ENCODE peak calls at places on chromosomes 1 and 21, in six cellular contexts. One of them, this sample, is unnamed.
A peak's percentile ranks its signal among the peaks of the same experiment; 100 is the strongest.

GRCh38 chr1:61403863-61404615 is 320.9 kb downstream of the TM2D1 start:
- DNase-seq in GM12865: no peak
- DNase-seq in kidney epithelial cell: no peak
- DNase-seq in foreskin fibroblast: no peak
- DNase-seq in pancreas: no peak
- DNase-seq in fibroblast of mammary gland: peak; percentile 22
- DNase-seq in this sample: no peak

GRCh38 chr21:44434568-44434925 is 20.8 kb upstream of the LRRC3 start:
- DNase-seq in pancreas: peak; percentile 0
- DNase-seq in GM12865: no peak
- DNase-seq in foreskin fibroblast: no peak
- DNase-seq in kidney epithelial cell: no peak
- DNase-seq in fibroblast of mammary gland: no peak
- DNase-seq in this sample: no peak

GRCh38 chr1:231702804-231703203 is 76.2 kb downstream of the DISC1 start:
- DNase-seq in pancreas: no peak
- DNase-seq in foreskin fibroblast: peak; percentile 34
- DNase-seq in GM12865: no peak
- DNase-seq in kidney epithelial cell: peak; percentile 38
- DNase-seq in fibroblast of mammary gland: no peak
- DNase-seq in this sample: no peak

GRCh38 chr1:183548136-183548535 is 42.1 kb downstream of the NCF2 start:
- DNase-seq in fibroblast of mammary gland: no peak
- DNase-seq in kidney epithelial cell: peak; percentile 19
- DNase-seq in foreskin fibroblast: no peak
- DNase-seq in pancreas: no peak
- DNase-seq in GM12865: no peak
- DNase-seq in this sample: no peak

GRCh38 chr1:19648689-19649088 is 4.6 kb downstream of the NBL1 start:
- DNase-seq in foreskin fibroblast: no peak
- DNase-seq in kidney epithelial cell: no peak
- DNase-seq in GM12865: no peak
- DNase-seq in pancreas: no peak
- DNase-seq in fibroblast of mammary gland: peak; percentile 52
- DNase-seq in this sample: no peak

GRCh38 chr1:52140633-52141512 is 1.0 kb upstream of the ZFYVE9 start:
- DNase-seq in kidney epithelial cell: no peak
- DNase-seq in GM12865: no peak
- DNase-seq in pancreas: no peak
- DNase-seq in foreskin fibroblast: no peak
- DNase-seq in fibroblast of mammary gland: no peak
- DNase-seq in this sample: no peak

GRCh38 chr21:39637971-39638628 is 25.4 kb downstream of the B3GALT5 start:
- DNase-seq in GM12865: no peak
- DNase-seq in pancreas: no peak
- DNase-seq in foreskin fibroblast: no peak
- DNase-seq in kidney epithelial cell: no peak
- DNase-seq in fibroblast of mammary gland: no peak
- DNase-seq in this sample: no peak

GRCh38 chr1:7893529-7894180 is 40.8 kb upstream of the UTS2 start:
- DNase-seq in GM12865: no peak
- DNase-seq in fibroblast of mammary gland: peak; percentile 84
- DNase-seq in kidney epithelial cell: no peak
- DNase-seq in foreskin fibroblast: peak; percentile 61
- DNase-seq in pancreas: no peak
- DNase-seq in this sample: no peak

GRCh38 chr21:14215971-14216621 is at the start of gene RBM11:
- DNase-seq in fibroblast of mammary gland: peak; percentile 32
- DNase-seq in kidney epithelial cell: peak; percentile 19
- DNase-seq in pancreas: peak; percentile 65
- DNase-seq in GM12865: peak; percentile 67
- DNase-seq in foreskin fibroblast: no peak
- DNase-seq in this sample: no peak

GRCh38 chr21:32795802-32796489 is 24.4 kb upstream of the PAXBP1 start:
- DNase-seq in kidney epithelial cell: no peak
- DNase-seq in GM12865: no peak
- DNase-seq in fibroblast of mammary gland: no peak
- DNase-seq in foreskin fibroblast: no peak
- DNase-seq in pancreas: no peak
- DNase-seq in this sample: no peak

GRCh38 chr21:32790626-32791025 is 19.1 kb upstream of the PAXBP1 start:
- DNase-seq in kidney epithelial cell: no peak
- DNase-seq in GM12865: no peak
- DNase-seq in foreskin fibroblast: no peak
- DNase-seq in fibroblast of mammary gland: no peak
- DNase-seq in pancreas: no peak
- DNase-seq in this sample: no peak

GRCh38 chr21:32795376-32795775 is 23.8 kb upstream of the PAXBP1 start:
- DNase-seq in foreskin fibroblast: no peak
- DNase-seq in kidney epithelial cell: no peak
- DNase-seq in GM12865: no peak
- DNase-seq in pancreas: no peak
- DNase-seq in fibroblast of mammary gland: no peak
- DNase-seq in this sample: no peak

GRCh38 chr21:32797679-32798078 is 26.1 kb upstream of the PAXBP1 start:
- DNase-seq in kidney epithelial cell: no peak
- DNase-seq in GM12865: no peak
- DNase-seq in fibroblast of mammary gland: no peak
- DNase-seq in pancreas: no peak
- DNase-seq in foreskin fibroblast: no peak
- DNase-seq in this sample: no peak

GRCh38 chr21:32794643-32795042 is 23.1 kb upstream of the PAXBP1 start:
- DNase-seq in pancreas: no peak
- DNase-seq in foreskin fibroblast: no peak
- DNase-seq in fibroblast of mammary gland: no peak
- DNase-seq in GM12865: no peak
- DNase-seq in kidney epithelial cell: no peak
- DNase-seq in this sample: no peak
- TF ChIP-seq CTCF in pancreas: no peak
- TF ChIP-seq CTCF in foreskin fibroblast: no peak
- TF ChIP-seq CTCF in fibroblast of mammary gland: no peak
- TF ChIP-seq CTCF in GM12865: no peak
- TF ChIP-seq CTCF in kidney epithelial cell: no peak
- TF ChIP-seq CTCF in this sample: no peak

GRCh38 chr1:29849038-29849750 is 612.9 kb downstream of the PTPRU start:
- DNase-seq in kidney epithelial cell: no peak
- DNase-seq in pancreas: no peak
- DNase-seq in fibroblast of mammary gland: peak; percentile 23
- DNase-seq in GM12865: peak; percentile 64
- DNase-seq in foreskin fibroblast: peak; percentile 4
- DNase-seq in this sample: peak; percentile 7
- TF ChIP-seq CTCF in kidney epithelial cell: peak; percentile 48
- TF ChIP-seq CTCF in pancreas: no peak
- TF ChIP-seq CTCF in fibroblast of mammary gland: peak; percentile 43
- TF ChIP-seq CTCF in GM12865: peak; percentile 48
- TF ChIP-seq CTCF in foreskin fibroblast: peak; percentile 54
- TF ChIP-seq CTCF in this sample: peak; percentile 52

DNA sequence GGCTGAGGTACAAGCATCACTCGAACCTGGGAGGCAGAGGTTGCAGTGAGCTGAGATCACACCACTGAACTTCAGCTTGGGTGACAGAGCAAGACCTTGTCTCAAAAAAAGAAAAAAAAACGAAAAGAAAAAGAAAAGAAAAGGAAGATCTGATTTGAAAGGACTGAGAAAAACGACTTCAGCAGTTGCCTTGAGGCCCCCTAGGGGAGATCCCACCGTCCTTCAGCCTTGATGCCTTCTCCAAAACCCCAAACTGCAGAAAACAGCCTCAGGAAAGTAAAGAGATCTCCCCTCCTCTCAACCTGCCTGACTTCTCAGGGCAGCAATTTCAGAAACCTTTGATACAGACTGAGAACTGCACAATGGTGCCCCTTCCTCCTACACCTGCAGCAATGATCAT is 50.9 kb upstream of the BCAR3 start:
- DNase-seq in foreskin fibroblast: no peak
- DNase-seq in kidney epithelial cell: no peak
- DNase-seq in GM12865: no peak
- DNase-seq in pancreas: no peak
- DNase-seq in fibroblast of mammary gland: no peak
- DNase-seq in this sample: no peak
- TF ChIP-seq CTCF in foreskin fibroblast: peak; percentile 18
- TF ChIP-seq CTCF in kidney epithelial cell: no peak
- TF ChIP-seq CTCF in GM12865: peak; percentile 30
- TF ChIP-seq CTCF in pancreas: no peak
- TF ChIP-seq CTCF in fibroblast of mammary gland: peak; percentile 28
- TF ChIP-seq CTCF in this sample: peak; percentile 68

DNA sequence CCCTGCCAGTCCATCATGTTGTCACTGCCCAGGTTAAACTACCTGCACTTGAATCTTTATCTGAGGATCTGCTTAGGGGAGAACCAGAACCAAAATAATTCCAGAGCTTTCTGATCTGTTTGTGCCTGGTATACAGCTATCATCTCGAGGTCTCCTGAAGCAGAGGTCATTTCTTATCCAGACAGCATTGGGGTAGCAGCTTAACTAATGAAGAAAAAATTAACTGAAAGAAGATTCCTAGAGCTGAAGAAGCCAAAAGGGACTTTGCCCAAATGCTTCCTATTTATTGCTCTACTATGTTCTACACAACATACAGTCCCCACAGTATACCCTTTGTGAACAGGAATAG is 2.7 kb downstream of the NTPCR start:
- DNase-seq in kidney epithelial cell: no peak
- DNase-seq in pancreas: no peak
- DNase-seq in fibroblast of mammary gland: no peak
- DNase-seq in foreskin fibroblast: no peak
- DNase-seq in GM12865: no peak
- DNase-seq in this sample: no peak
- TF ChIP-seq CTCF in kidney epithelial cell: no peak
- TF ChIP-seq CTCF in pancreas: no peak
- TF ChIP-seq CTCF in fibroblast of mammary gland: no peak
- TF ChIP-seq CTCF in foreskin fibroblast: no peak
- TF ChIP-seq CTCF in GM12865: no peak
- TF ChIP-seq CTCF in this sample: no peak

GRCh38 chr1:11908139-11909021 is 17.8 kb downstream of the KIAA2013 start:
- DNase-seq in GM12865: peak; percentile 99
- DNase-seq in fibroblast of mammary gland: peak; percentile 98
- DNase-seq in pancreas: peak; percentile 93
- DNase-seq in kidney epithelial cell: peak; percentile 90
- DNase-seq in foreskin fibroblast: peak; percentile 97
- DNase-seq in this sample: peak; percentile 98

GRCh38 chr1:11903210-11903609 is 23.0 kb downstream of the KIAA2013 start:
- DNase-seq in GM12865: no peak
- DNase-seq in fibroblast of mammary gland: no peak
- DNase-seq in kidney epithelial cell: no peak
- DNase-seq in foreskin fibroblast: no peak
- DNase-seq in pancreas: no peak
- DNase-seq in this sample: no peak

GRCh38 chr1:11904978-11905377 is 21.2 kb downstream of the KIAA2013 start:
- DNase-seq in pancreas: no peak
- DNase-seq in fibroblast of mammary gland: no peak
- DNase-seq in GM12865: no peak
- DNase-seq in foreskin fibroblast: no peak
- DNase-seq in kidney epithelial cell: no peak
- DNase-seq in this sample: no peak

GRCh38 chr1:11906870-11907269 is 19.4 kb downstream of the KIAA2013 start:
- DNase-seq in fibroblast of mammary gland: no peak
- DNase-seq in kidney epithelial cell: no peak
- DNase-seq in GM12865: no peak
- DNase-seq in foreskin fibroblast: no peak
- DNase-seq in pancreas: no peak
- DNase-seq in this sample: no peak

GRCh38 chr1:11907275-11908138 is 18.7 kb downstream of the KIAA2013 start:
- DNase-seq in fibroblast of mammary gland: peak; percentile 94
- DNase-seq in pancreas: peak; percentile 93
- DNase-seq in foreskin fibroblast: peak; percentile 85
- DNase-seq in kidney epithelial cell: peak; percentile 77
- DNase-seq in GM12865: peak; percentile 96
- DNase-seq in this sample: peak; percentile 89
- TF ChIP-seq CTCF in fibroblast of mammary gland: peak; percentile 85
- TF ChIP-seq CTCF in pancreas: peak; percentile 44
- TF ChIP-seq CTCF in foreskin fibroblast: peak; percentile 96
- TF ChIP-seq CTCF in kidney epithelial cell: peak; percentile 90
- TF ChIP-seq CTCF in GM12865: peak; percentile 78
- TF ChIP-seq CTCF in this sample: peak; percentile 75

GRCh38 chr21:36325373-36326010 is 5.5 kb downstream of the MORC3 start:
- DNase-seq in foreskin fibroblast: peak; percentile 22
- DNase-seq in GM12865: no peak
- DNase-seq in pancreas: no peak
- DNase-seq in fibroblast of mammary gland: peak; percentile 72
- DNase-seq in kidney epithelial cell: no peak
- DNase-seq in this sample: no peak

GRCh38 chr21:36330904-36331303 is 10.9 kb downstream of the MORC3 start:
- DNase-seq in GM12865: peak; percentile 74
- DNase-seq in foreskin fibroblast: peak; percentile 27
- DNase-seq in fibroblast of mammary gland: peak; percentile 65
- DNase-seq in pancreas: peak; percentile 21
- DNase-seq in kidney epithelial cell: no peak
- DNase-seq in this sample: no peak
- TF ChIP-seq CTCF in GM12865: peak; percentile 74
- TF ChIP-seq CTCF in foreskin fibroblast: peak; percentile 73
- TF ChIP-seq CTCF in fibroblast of mammary gland: peak; percentile 69
- TF ChIP-seq CTCF in pancreas: peak; percentile 44
- TF ChIP-seq CTCF in kidney epithelial cell: peak; percentile 71
- TF ChIP-seq CTCF in this sample: peak; percentile 82

GRCh38 chr1:221137668-221138067 is 258.4 kb downstream of the HLX start:
- DNase-seq in fibroblast of mammary gland: no peak
- DNase-seq in kidney epithelial cell: no peak
- DNase-seq in foreskin fibroblast: no peak
- DNase-seq in pancreas: no peak
- DNase-seq in GM12865: no peak
- DNase-seq in this sample: no peak

GRCh38 chr1:221141059-221141458 is 261.8 kb downstream of the HLX start:
- DNase-seq in GM12865: no peak
- DNase-seq in kidney epithelial cell: no peak
- DNase-seq in foreskin fibroblast: no peak
- DNase-seq in pancreas: no peak
- DNase-seq in fibroblast of mammary gland: no peak
- DNase-seq in this sample: no peak

GRCh38 chr1:221141606-221142285 is 262.5 kb downstream of the HLX start:
- DNase-seq in kidney epithelial cell: no peak
- DNase-seq in pancreas: no peak
- DNase-seq in fibroblast of mammary gland: no peak
- DNase-seq in GM12865: no peak
- DNase-seq in foreskin fibroblast: no peak
- DNase-seq in this sample: no peak

GRCh38 chr1:221138516-221138915 is 259.3 kb downstream of the HLX start:
- DNase-seq in pancreas: no peak
- DNase-seq in GM12865: no peak
- DNase-seq in kidney epithelial cell: no peak
- DNase-seq in foreskin fibroblast: no peak
- DNase-seq in fibroblast of mammary gland: no peak
- DNase-seq in this sample: no peak
- TF ChIP-seq CTCF in pancreas: no peak
- TF ChIP-seq CTCF in GM12865: no peak
- TF ChIP-seq CTCF in kidney epithelial cell: no peak
- TF ChIP-seq CTCF in foreskin fibroblast: no peak
- TF ChIP-seq CTCF in fibroblast of mammary gland: no peak
- TF ChIP-seq CTCF in this sample: no peak

GRCh38 chr1:171985639-171986038 is 144.3 kb downstream of the DNM3 start:
- DNase-seq in kidney epithelial cell: no peak
- DNase-seq in fibroblast of mammary gland: no peak
- DNase-seq in GM12865: peak; percentile 37
- DNase-seq in foreskin fibroblast: no peak
- DNase-seq in pancreas: no peak
- DNase-seq in this sample: no peak
- TF ChIP-seq CTCF in kidney epithelial cell: peak; percentile 28
- TF ChIP-seq CTCF in fibroblast of mammary gland: peak; percentile 22
- TF ChIP-seq CTCF in GM12865: peak; percentile 33
- TF ChIP-seq CTCF in foreskin fibroblast: peak; percentile 27
- TF ChIP-seq CTCF in pancreas: no peak
- TF ChIP-seq CTCF in this sample: peak; percentile 27

GRCh38 chr1:99681583-99681982 is 35.7 kb downstream of the PALMD start:
- DNase-seq in pancreas: no peak
- DNase-seq in kidney epithelial cell: no peak
- DNase-seq in GM12865: no peak
- DNase-seq in foreskin fibroblast: no peak
- DNase-seq in fibroblast of mammary gland: peak; percentile 15
- DNase-seq in this sample: no peak
- TF ChIP-seq CTCF in pancreas: no peak
- TF ChIP-seq CTCF in kidney epithelial cell: no peak
- TF ChIP-seq CTCF in GM12865: no peak
- TF ChIP-seq CTCF in foreskin fibroblast: no peak
- TF ChIP-seq CTCF in fibroblast of mammary gland: no peak
- TF ChIP-seq CTCF in this sample: no peak

GRCh38 chr1:38403667-38404066 is 357.1 kb upstream of the POU3F1 start:
- DNase-seq in GM12865: no peak
- DNase-seq in pancreas: no peak
- DNase-seq in fibroblast of mammary gland: no peak
- DNase-seq in foreskin fibroblast: no peak
- DNase-seq in kidney epithelial cell: no peak
- DNase-seq in this sample: no peak
- TF ChIP-seq CTCF in GM12865: peak; percentile 15
- TF ChIP-seq CTCF in pancreas: no peak
- TF ChIP-seq CTCF in fibroblast of mammary gland: no peak
- TF ChIP-seq CTCF in foreskin fibroblast: no peak
- TF ChIP-seq CTCF in kidney epithelial cell: no peak
- TF ChIP-seq CTCF in this sample: peak; percentile 29

This sample was measured in GM12864.